ENCODE peak calls at places on chromosomes 3 and 15, in seven cellular contexts. O, S, G, D, I, T and E are unnamed samples.

GRCh38 chr3:133663569-133664313 is 2.0 kb upstream of the TOPBP1 start:
- DNase-seq in O (peak), S (peak), G (peak), D (peak), I (no peak), T (peak), E (peak)

GRCh38 chr3:143060906-143061305 is 58.7 kb upstream of the CHST2 start:
- DNase-seq in O (no peak), S (no peak), G (no peak), D (no peak), I (no peak), T (no peak), E (no peak)

GRCh38 chr3:48475188-48475587 is 28.7 kb downstream of the ATRIP start:
- DNase-seq in O (no peak), S (no peak), G (no peak), D (no peak), I (no peak), T (no peak), E (no peak)

GRCh38 chr3:139937674-139938279 is 2.8 kb downstream of the CLSTN2 start:
- DNase-seq in O (peak), S (peak), G (no peak), D (peak), I (no peak), T (peak), E (peak)

GRCh38 chr3:197393711-197394110 is 95.3 kb upstream of the DLG1 start:
- DNase-seq in O (no peak), S (no peak), G (no peak), D (no peak), I (no peak), T (no peak), E (no peak)

GRCh38 chr3:11482024-11482423 is 161.7 kb downstream of the VGLL4 start:
- DNase-seq in O (peak), S (no peak), G (no peak), D (no peak), I (no peak), T (no peak), E (no peak)

GRCh38 chr15:74053941-74054529 is 28.3 kb downstream of the GOLGA6A start:
- DNase-seq in O (peak), S (peak), G (peak), D (peak), I (peak), T (peak), E (peak)

GRCh38 chr3:74883690-74884089 is 269.2 kb upstream of the CNTN3 start:
- DNase-seq in O (peak), S (peak), G (peak), D (no peak), I (peak), T (no peak), E (peak)

GRCh38 chr3:195542261-195542660 is 864 bp downstream of the PPP1R2 start:
- DNase-seq in O (no peak), S (no peak), G (no peak), D (peak), I (no peak), T (no peak), E (no peak)

GRCh38 chr15:36414670-36415069 is 164.8 kb upstream of the CDIN1 start:
- DNase-seq in O (peak), S (no peak), G (no peak), D (peak), I (no peak), T (no peak), E (no peak)

GRCh38 chr15:69037977-69038376 is 23.5 kb downstream of the NOX5 start:
- DNase-seq in O (no peak), S (no peak), G (no peak), D (no peak), I (no peak), T (no peak), E (no peak)

GRCh38 chr15:77702211-77702957 is 69.7 kb upstream of the LINGO1 start:
- DNase-seq in O (peak), S (peak), G (peak), D (peak), I (peak), T (peak), E (peak)

GRCh38 chr3:98732239-98733054 is 30.7 kb upstream of the ST3GAL6 start:
- DNase-seq in O (no peak), S (peak), G (peak), D (peak), I (peak), T (peak), E (no peak)

GRCh38 chr3:72533584-72534473 is 314.4 kb downstream of the SHQ1 start:
- DNase-seq in O (no peak), S (no peak), G (no peak), D (peak), I (no peak), T (no peak), E (no peak)

GRCh38 chr15:92159906-92160841 is 233.5 kb upstream of the ST8SIA2 start:
- DNase-seq in O (no peak), S (peak), G (peak), D (no peak), I (no peak), T (no peak), E (no peak)

GRCh38 chr15:28994142-28994829 is 108.5 kb downstream of the APBA2 start:
- DNase-seq in O (no peak), S (no peak), G (no peak), D (no peak), I (no peak), T (no peak), E (no peak)

GRCh38 chr3:115937054-115937453 is 313.7 kb downstream of the GAP43 start:
- DNase-seq in O (no peak), S (no peak), G (no peak), D (no peak), I (no peak), T (no peak), E (no peak)
- H3K4ac ChIP-seq in O (no peak), S (no peak), G (no peak), D (no peak), I (no peak), T (no peak), E (no peak)

DNA sequence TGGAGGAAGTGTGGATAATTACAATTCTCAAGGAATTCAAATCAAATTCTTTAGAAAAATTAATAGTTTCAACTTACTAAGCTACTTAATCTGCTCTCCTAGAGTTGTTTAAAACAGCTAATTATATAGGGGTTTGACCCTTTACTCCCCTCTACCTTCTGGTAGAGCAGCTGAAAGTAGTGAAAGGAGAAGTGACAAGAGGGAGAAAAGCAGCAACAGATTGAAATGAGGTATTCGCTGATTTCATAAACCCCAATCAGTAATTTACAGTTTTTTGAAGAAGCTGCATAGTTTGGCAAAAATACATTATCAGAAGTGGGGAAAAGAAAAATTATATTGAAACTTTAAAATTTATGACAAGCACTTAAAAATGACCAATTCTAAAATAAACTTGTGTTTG is 52.8 kb downstream of the ZMAT3 start:
- DNase-seq in O (no peak), S (no peak), G (no peak), D (no peak), I (no peak), T (no peak), E (no peak)
- H2BK5ac ChIP-seq in O (no peak), S (no peak), G (no peak), D (no peak), I (no peak), T (no peak), E (no peak)

DNA sequence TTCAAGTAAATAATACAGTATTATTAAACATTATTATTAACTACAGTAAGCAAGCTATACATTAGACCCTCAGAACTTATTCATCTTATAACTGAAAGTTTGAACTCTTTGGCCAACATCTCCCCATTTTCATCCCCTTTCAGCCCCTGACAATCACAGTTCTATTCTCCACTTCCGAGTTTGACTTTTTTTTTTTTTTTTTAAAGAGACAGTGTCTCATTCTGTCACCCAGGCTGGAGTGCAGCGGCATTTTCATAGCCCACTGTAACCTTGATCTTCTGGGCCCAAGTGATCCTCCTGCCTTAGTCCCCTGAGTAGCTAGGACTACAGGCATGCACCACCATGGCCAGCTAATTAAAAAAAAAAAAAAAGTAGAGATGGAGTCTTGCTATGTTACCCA is 41.3 kb upstream of the LRIG1 start:
- DNase-seq in O (no peak), S (no peak), G (no peak), D (no peak), I (no peak), T (no peak), E (no peak)
- H3K4me2 ChIP-seq in O (no peak), S (no peak), G (no peak), D (no peak), I (no peak), T (no peak), E (no peak)

DNA sequence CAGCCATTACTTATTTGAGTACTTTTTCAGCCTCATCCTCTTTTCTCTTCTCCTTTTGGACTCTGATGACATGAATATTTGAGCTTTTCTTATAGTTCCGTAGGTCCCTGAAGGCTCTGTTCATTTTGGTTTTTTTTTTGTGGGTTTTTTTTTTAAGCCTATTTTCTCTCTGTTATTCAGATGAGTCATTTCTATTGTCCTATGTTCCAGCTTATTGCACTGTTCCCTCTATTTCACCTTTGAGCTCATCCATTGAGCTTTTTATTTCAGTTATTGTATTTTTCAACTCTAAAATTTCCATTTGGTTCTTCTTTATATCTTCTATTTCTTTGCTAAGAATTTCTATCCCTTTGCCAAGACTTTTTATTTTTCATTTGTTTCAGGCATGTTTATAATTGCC is 7.2 kb upstream of the MGLL start:
- DNase-seq in O (no peak), S (no peak), G (no peak), D (no peak), I (no peak), T (no peak), E (no peak)
- H3K4ac ChIP-seq in O (no peak), S (no peak), G (no peak), D (no peak), I (no peak), T (no peak), E (no peak)

DNA sequence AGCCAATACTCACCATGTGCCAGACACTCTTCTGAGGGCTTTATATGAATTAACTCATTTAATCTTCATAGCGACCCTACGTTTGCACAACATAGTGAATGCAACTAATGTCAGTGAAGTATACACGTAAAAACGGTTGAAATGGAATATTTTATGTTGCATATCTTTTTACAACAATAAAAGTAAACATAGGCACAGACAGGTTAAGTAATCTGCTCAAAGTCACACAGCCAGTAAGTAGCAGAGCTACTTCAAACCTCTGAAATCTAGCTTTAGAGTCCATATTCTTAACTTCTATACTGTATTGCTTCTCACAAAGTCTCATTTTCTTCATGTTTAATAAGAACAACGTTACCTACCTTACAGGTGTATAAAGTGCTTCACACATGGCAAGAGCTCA is 1.6 kb downstream of the SEC11A start:
- DNase-seq in O (no peak), S (no peak), G (no peak), D (no peak), I (no peak), T (no peak), E (no peak)
- H2BK5ac ChIP-seq in O (no peak), S (no peak), G (no peak), D (no peak), I (no peak), T (no peak), E (no peak)

GRCh38 chr3:52289338-52289746 is 1.7 kb downstream of the GLYCTK start:
- DNase-seq in O (no peak), S (no peak), G (no peak), D (no peak), I (no peak), T (no peak), E (peak)
- H3K4me2 ChIP-seq in O (no peak), S (no peak), G (no peak), D (no peak), I (no peak), T (no peak), E (no peak)